ENCODE peak calls at places on chromosomes 11 and 22, in four cellular contexts. M is OCI-LY7, T is adrenal gland, P is PC-3. Y is an unnamed sample. For H3K4me1, the result is how much of the 10 kb centered on the place peaks cover.

GRCh38 chr11:6833329-6833728 is 12.2 kb upstream of the OR10A5 start:
- DNase-seq in M (no peak), T (no peak), P (no peak), Y (no peak)

GRCh38 chr11:11407065-11407737 is 54.2 kb upstream of the CSNK2A3 start:
- DNase-seq in M (no peak), T (peak), P (no peak), Y (no peak)

GRCh38 chr11:67422894-67423293 is 5.4 kb upstream of the RPS6KB2 start:
- DNase-seq in M (no peak), T (no peak), P (peak), Y (no peak)

GRCh38 chr11:87258171-87258833 is 220.6 kb downstream of the TMEM135 start:
- DNase-seq in M (no peak), T (no peak), P (no peak), Y (no peak)

GRCh38 chr11:79174045-79175008 is 266.5 kb downstream of the TENM4 start:
- DNase-seq in M (no peak), T (no peak), P (no peak), Y (no peak)

GRCh38 chr22:22814666-22815396 is 72.8 kb upstream of the IGLL5 start:
- DNase-seq in M (no peak), T (no peak), P (no peak), Y (no peak)

GRCh38 chr11:17810736-17811135 is 76.2 kb downstream of the KCNC1 start:
- DNase-seq in M (no peak), T (peak), P (peak), Y (no peak)

GRCh38 chr11:69339916-69340565 is 46.1 kb downstream of the MYEOV start:
- DNase-seq in M (no peak), T (no peak), P (no peak), Y (no peak)

GRCh38 chr11:1384206-1384965 is 5.3 kb upstream of the BRSK2 start:
- DNase-seq in M (no peak), T (no peak), P (no peak), Y (no peak)

GRCh38 chr22:35103756-35104155 is 37.8 kb downstream of the ISX start:
- DNase-seq in M (no peak), T (no peak), P (no peak), Y (no peak)

GRCh38 chr22:35104491-35104890 is 38.5 kb downstream of the ISX start:
- DNase-seq in M (no peak), T (no peak), P (no peak), Y (no peak)

GRCh38 chr22:35099883-35100282 is 33.9 kb downstream of the ISX start:
- DNase-seq in M (no peak), T (no peak), P (no peak), Y (no peak)

GRCh38 chr22:35098921-35099320 is 33.0 kb downstream of the ISX start:
- DNase-seq in M (no peak), T (no peak), P (no peak), Y (no peak)

GRCh38 chr22:35102663-35103062 is 36.7 kb downstream of the ISX start:
- DNase-seq in M (peak), T (no peak), P (peak), Y (no peak)
- TF ChIP-seq CTCF in M (no peak), T (no peak), P (no peak), Y (no peak)

DNA sequence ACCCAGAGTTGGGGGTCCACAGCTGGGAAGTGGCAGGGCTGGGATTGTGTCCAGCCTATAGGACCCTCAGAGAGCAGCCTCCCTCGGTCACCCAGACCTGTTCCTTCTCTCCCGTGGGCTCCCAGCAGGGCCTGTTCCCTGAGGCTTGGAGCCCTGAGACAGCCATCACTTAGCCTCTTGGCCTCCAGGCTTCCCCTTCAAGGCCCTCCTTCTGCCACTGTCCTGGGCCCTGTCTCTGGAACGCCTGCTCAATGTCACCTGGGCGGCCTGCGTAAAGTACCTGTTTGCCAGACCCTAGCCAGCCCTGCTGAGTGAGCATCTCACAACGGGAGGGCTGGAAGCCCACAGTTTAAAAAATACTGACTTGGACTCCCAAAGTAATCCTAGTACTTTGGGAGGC is 6.5 kb downstream of the MGAT3 start:
- DNase-seq in M (no peak), T (no peak), P (no peak), Y (no peak)
- H3K4me1 ChIP-seq in M (half or more), T (under half), P (under half), Y (under half)

GRCh38 chr11:32874144-32874543 is 18.5 kb upstream of the QSER1 start:
- DNase-seq in M (no peak), T (no peak), P (peak), Y (no peak)

GRCh38 chr11:32870676-32871075 is 21.9 kb upstream of the QSER1 start:
- DNase-seq in M (peak), T (no peak), P (peak), Y (no peak)
- TF ChIP-seq CTCF in M (peak), T (no peak), P (peak), Y (no peak)

DNA sequence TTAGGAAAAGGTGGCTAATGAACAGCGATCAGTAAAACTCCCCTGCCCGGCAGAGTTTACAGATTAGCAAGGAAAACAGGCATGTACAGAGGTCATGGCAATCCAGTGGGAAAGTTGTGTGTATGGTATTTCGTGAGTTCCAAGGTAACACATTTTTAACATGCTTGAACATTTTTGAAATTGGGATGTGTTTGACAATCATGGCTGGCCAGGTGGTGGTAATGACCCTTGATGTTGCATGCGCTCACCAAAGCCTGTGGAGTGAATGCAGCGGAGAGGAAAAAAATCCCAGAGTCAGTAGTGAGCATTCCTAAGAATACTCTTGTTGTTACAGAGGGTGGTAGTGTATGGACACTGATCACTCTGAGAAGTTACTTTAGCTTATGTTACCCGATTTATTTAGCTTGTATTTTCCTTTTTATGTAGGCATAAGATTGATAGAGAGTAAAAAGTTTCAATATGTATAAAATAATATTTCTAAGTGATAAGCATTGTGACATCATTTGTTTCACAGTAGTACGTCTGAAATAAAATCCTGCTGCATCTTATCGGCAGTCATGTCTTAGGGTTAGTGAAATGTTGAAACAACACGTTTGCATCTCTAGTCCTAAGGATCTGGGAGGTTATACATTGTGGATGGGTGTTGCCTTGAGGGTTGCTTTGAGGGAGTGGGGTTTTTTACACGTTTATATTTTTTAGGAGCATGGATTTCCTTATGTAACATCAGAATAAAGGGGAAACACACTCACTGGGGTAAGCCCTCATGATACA is 8.7 kb downstream of the TEAD1 start:
- DNase-seq in M (no peak), T (no peak), P (no peak), Y (no peak)
- H3K4me1 ChIP-seq in M (under half), T (under half), P (half or more), Y (half or more)

GRCh38 chr11:47327025-47327424 is 25.5 kb downstream of the MYBPC3 start:
- DNase-seq in M (no peak), T (no peak), P (no peak), Y (no peak)

GRCh38 chr11:47327949-47328348 is 24.6 kb downstream of the MYBPC3 start:
- DNase-seq in M (no peak), T (no peak), P (no peak), Y (no peak)

GRCh38 chr11:47329431-47329993 is 23.0 kb downstream of the MYBPC3 start:
- DNase-seq in M (no peak), T (no peak), P (no peak), Y (no peak)

GRCh38 chr11:47330002-47330911 is 22.2 kb downstream of the MYBPC3 start:
- DNase-seq in M (peak), T (no peak), P (no peak), Y (peak)

GRCh38 chr11:47328449-47329390 is 23.8 kb downstream of the MYBPC3 start:
- DNase-seq in M (no peak), T (no peak), P (no peak), Y (no peak)
- TF ChIP-seq CTCF in M (no peak), T (no peak), P (no peak), Y (no peak)

Y was measured in body of pancreas.